ENCODE peak calls at places on chromosomes 3 and 15, in four cellular contexts. One of them, this sample, is unnamed.

GRCh38 chr15:57746752-57747151 is 40.2 kb downstream of the POLR2M start:
- DNase-seq in endothelial cell: no peak
- DNase-seq in DND-41: no peak
- DNase-seq in type B pancreatic cell: no peak
- DNase-seq in this sample: no peak

GRCh38 chr15:65207280-65207679 is 4.0 kb downstream of the CILP start:
- DNase-seq in DND-41: no peak
- DNase-seq in type B pancreatic cell: no peak
- DNase-seq in endothelial cell: no peak
- DNase-seq in this sample: no peak

GRCh38 chr3:120077726-120078125 is 16.5 kb downstream of the GSK3B start:
- DNase-seq in type B pancreatic cell: no peak
- DNase-seq in endothelial cell: no peak
- DNase-seq in DND-41: no peak
- DNase-seq in this sample: no peak

GRCh38 chr3:159604151-159604581 is 384.5 kb upstream of the IL12A start:
- DNase-seq in type B pancreatic cell: no peak
- DNase-seq in endothelial cell: no peak
- DNase-seq in DND-41: no peak
- DNase-seq in this sample: no peak

GRCh38 chr15:35603298-35603697 is 57.3 kb upstream of the DPH6 start:
- DNase-seq in DND-41: no peak
- DNase-seq in type B pancreatic cell: no peak
- DNase-seq in endothelial cell: no peak
- DNase-seq in this sample: no peak

GRCh38 chr15:28274635-28275034 is 47.3 kb downstream of the HERC2 start:
- DNase-seq in type B pancreatic cell: no peak
- DNase-seq in DND-41: no peak
- DNase-seq in endothelial cell: no peak
- DNase-seq in this sample: no peak

GRCh38 chr15:58065011-58065444 is 483 bp downstream of the ALDH1A2 start:
- DNase-seq in DND-41: no peak
- DNase-seq in endothelial cell: peak
- DNase-seq in type B pancreatic cell: peak
- DNase-seq in this sample: no peak

GRCh38 chr3:13750731-13751130 is 129.1 kb downstream of the WNT7A start:
- DNase-seq in DND-41: no peak
- DNase-seq in type B pancreatic cell: no peak
- DNase-seq in endothelial cell: no peak
- DNase-seq in this sample: no peak

GRCh38 chr3:123706871-123707270 is 122.0 kb upstream of the HACD2 start:
- DNase-seq in DND-41: no peak
- DNase-seq in endothelial cell: no peak
- DNase-seq in type B pancreatic cell: no peak
- DNase-seq in this sample: no peak

GRCh38 chr3:72137865-72138861 is 353.2 kb upstream of the PROK2 start:
- DNase-seq in type B pancreatic cell: no peak
- DNase-seq in DND-41: no peak
- DNase-seq in endothelial cell: no peak
- DNase-seq in this sample: peak

GRCh38 chr3:111324142-111324541 is 217.9 kb upstream of the CD96 start:
- DNase-seq in DND-41: no peak
- DNase-seq in type B pancreatic cell: no peak
- DNase-seq in endothelial cell: no peak
- DNase-seq in this sample: no peak

GRCh38 chr15:52481915-52482314 is 46.8 kb downstream of the MYO5A start:
- DNase-seq in type B pancreatic cell: no peak
- DNase-seq in endothelial cell: no peak
- DNase-seq in DND-41: peak
- DNase-seq in this sample: peak

GRCh38 chr15:90915216-90915807 is 12.2 kb downstream of the MAN2A2 start:
- DNase-seq in DND-41: no peak
- DNase-seq in endothelial cell: no peak
- DNase-seq in type B pancreatic cell: no peak
- DNase-seq in this sample: no peak

GRCh38 chr15:90915808-90916440 is 12.8 kb downstream of the MAN2A2 start:
- DNase-seq in endothelial cell: no peak
- DNase-seq in type B pancreatic cell: no peak
- DNase-seq in DND-41: no peak
- DNase-seq in this sample: no peak

GRCh38 chr15:90913398-90913944 is 10.4 kb downstream of the MAN2A2 start:
- DNase-seq in type B pancreatic cell: no peak
- DNase-seq in DND-41: no peak
- DNase-seq in endothelial cell: no peak
- DNase-seq in this sample: no peak

GRCh38 chr15:90912770-90913075 is 9.6 kb downstream of the MAN2A2 start:
- DNase-seq in type B pancreatic cell: no peak
- DNase-seq in DND-41: no peak
- DNase-seq in endothelial cell: no peak
- DNase-seq in this sample: no peak

DNA sequence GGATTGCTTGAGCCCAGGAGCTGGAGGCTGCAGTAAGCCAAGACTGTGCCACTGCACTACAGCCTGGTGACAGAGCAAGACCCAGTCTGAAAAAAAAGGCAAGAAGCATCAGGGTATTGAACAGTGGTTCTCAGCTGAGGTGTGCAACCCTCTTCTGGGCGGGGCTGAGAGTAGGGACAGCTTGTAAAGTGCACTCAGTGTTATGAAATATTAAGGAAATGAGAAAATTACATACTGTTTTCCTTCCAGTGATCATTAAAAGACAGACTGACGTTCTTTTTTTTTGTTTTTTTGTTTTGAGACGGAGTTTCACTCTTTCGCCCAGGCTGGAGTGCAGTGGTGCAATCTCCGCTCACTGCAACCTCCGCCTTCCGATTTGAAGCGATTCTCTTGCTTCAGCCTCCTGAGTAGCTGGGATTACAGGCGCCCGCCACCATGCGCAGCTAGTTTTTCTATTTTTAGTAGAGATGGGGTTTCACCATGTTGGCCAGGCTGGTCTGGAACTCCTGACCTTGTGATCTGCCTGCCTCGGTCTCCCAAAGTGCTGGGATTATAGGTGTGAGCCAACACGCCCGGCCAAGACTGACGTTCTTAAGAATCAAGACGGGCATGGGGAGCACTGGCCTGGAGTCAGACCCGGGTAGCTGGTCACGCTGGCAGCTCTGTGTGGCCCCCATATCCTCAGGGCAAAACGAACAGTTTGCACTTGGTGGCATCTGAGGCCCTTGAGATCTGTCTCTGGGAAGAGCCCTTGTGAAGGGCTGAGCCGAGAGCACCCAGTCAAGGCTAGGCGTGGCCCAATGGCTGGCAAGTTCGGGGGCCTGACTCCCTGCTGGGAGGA is 11.4 kb downstream of the MAN2A2 start:
- DNase-seq in endothelial cell: no peak
- DNase-seq in DND-41: no peak
- DNase-seq in type B pancreatic cell: no peak
- DNase-seq in this sample: no peak
- TF ChIP-seq CTCF in endothelial cell: no peak
- TF ChIP-seq CTCF in DND-41: no peak
- TF ChIP-seq CTCF in type B pancreatic cell: no peak
- TF ChIP-seq CTCF in this sample: no peak

GRCh38 chr3:119035014-119035346 is 334 bp upstream of the IGSF11 start:
- DNase-seq in type B pancreatic cell: no peak
- DNase-seq in DND-41: no peak
- DNase-seq in endothelial cell: no peak
- DNase-seq in this sample: no peak

GRCh38 chr3:119033393-119034255 is 1.0 kb downstream of the IGSF11 start:
- DNase-seq in DND-41: no peak
- DNase-seq in type B pancreatic cell: no peak
- DNase-seq in endothelial cell: no peak
- DNase-seq in this sample: no peak

GRCh38 chr3:119034256-119035013 is at the start of gene IGSF11:
- DNase-seq in endothelial cell: peak
- DNase-seq in type B pancreatic cell: peak
- DNase-seq in DND-41: no peak
- DNase-seq in this sample: peak
- TF ChIP-seq CTCF in endothelial cell: peak
- TF ChIP-seq CTCF in type B pancreatic cell: peak
- TF ChIP-seq CTCF in DND-41: no peak
- TF ChIP-seq CTCF in this sample: peak

GRCh38 chr3:186093271-186093900 is 15.5 kb downstream of the ETV5 start:
- DNase-seq in type B pancreatic cell: no peak
- DNase-seq in DND-41: no peak
- DNase-seq in endothelial cell: peak
- DNase-seq in this sample: peak
- TF ChIP-seq CTCF in type B pancreatic cell: no peak
- TF ChIP-seq CTCF in DND-41: no peak
- TF ChIP-seq CTCF in endothelial cell: no peak
- TF ChIP-seq CTCF in this sample: no peak

GRCh38 chr3:22923686-22924085 is 279.4 kb upstream of the UBE2E2 start:
- DNase-seq in DND-41: no peak
- DNase-seq in endothelial cell: no peak
- DNase-seq in type B pancreatic cell: no peak
- DNase-seq in this sample: no peak

GRCh38 chr3:22916933-22917332 is 286.2 kb upstream of the UBE2E2 start:
- DNase-seq in DND-41: no peak
- DNase-seq in type B pancreatic cell: no peak
- DNase-seq in endothelial cell: no peak
- DNase-seq in this sample: no peak

DNA sequence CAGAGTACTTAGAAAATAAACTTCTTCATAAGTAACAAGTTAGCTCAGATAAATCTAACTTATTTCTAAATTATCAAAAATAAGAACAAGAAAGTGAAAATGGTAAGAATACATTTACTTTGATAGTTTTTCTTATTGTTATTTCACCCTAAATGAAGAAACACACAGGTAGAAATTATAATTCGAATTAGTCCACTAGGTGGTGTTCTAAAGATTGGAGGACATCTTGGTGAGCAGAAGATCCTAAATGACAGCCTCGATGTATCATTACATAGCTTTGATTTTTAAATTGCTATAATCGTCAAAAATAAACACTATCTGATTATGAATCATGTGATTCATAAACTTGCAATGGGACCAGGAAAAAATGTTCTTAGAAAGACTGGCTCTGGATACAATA is 280.8 kb upstream of the UBE2E2 start:
- DNase-seq in DND-41: no peak
- DNase-seq in type B pancreatic cell: no peak
- DNase-seq in endothelial cell: no peak
- DNase-seq in this sample: no peak
- TF ChIP-seq CTCF in DND-41: peak
- TF ChIP-seq CTCF in type B pancreatic cell: peak
- TF ChIP-seq CTCF in endothelial cell: peak
- TF ChIP-seq CTCF in this sample: no peak

DNA sequence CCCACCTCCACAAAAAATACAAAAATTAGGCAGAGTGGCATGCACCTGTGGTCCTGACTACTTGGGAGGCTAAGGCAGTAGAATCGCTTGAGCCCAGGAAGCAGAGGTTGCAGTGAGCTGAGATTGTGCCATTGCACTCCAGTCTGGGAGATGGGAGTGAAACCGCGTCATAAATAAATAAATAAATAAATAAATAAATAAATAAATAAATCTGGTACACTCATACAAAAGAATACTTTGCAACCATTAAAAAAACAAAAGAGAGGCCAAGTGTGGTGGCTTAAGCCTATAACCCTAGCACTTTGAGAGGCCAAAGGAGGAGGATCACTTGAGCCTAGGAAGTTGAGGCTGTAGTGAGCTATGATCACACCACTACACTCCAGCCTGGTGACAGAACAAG is 28.0 kb downstream of the MESP1 start:
- DNase-seq in type B pancreatic cell: no peak
- DNase-seq in endothelial cell: no peak
- DNase-seq in DND-41: no peak
- DNase-seq in this sample: no peak
- TF ChIP-seq CTCF in type B pancreatic cell: no peak
- TF ChIP-seq CTCF in endothelial cell: no peak
- TF ChIP-seq CTCF in DND-41: no peak
- TF ChIP-seq CTCF in this sample: no peak

DNA sequence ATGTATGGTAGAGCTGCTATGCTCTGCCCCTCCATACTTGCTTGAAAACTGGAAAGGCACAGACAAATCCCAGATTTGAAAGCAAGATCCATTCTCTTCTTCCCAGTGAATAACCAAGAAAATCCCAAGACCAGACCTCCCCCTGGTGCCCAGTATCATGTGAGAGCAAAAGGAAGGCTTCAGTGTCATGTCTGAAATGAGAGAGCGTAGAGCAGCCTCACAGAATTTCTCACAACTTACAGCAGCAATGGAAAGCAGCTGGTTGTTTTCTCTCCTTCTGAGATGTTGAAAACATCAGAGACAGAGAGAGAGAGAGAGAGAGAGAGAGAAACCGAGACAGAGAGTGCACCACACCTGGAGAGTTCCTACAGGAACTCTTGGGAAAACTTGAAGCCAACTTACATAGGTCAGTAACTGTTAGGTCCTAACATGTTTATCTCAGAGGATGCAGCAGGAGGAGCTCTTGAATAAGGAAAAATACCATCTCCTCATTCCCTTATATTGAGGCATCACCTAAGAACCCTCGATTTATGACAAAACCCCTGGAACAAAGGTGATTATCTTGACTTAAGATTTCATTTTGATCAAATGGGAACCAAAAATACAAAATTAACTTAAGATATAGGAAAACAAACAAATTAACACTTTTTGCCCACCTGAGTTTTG is 273.3 kb downstream of the NSUN3 start:
- DNase-seq in DND-41: no peak
- DNase-seq in type B pancreatic cell: no peak
- DNase-seq in endothelial cell: peak
- DNase-seq in this sample: no peak
- TF ChIP-seq CTCF in DND-41: peak
- TF ChIP-seq CTCF in type B pancreatic cell: peak
- TF ChIP-seq CTCF in endothelial cell: no peak
- TF ChIP-seq CTCF in this sample: no peak

GRCh38 chr3:63142681-63143080 is 135.4 kb upstream of the SYNPR start:
- DNase-seq in DND-41: no peak
- DNase-seq in endothelial cell: no peak
- DNase-seq in type B pancreatic cell: no peak
- DNase-seq in this sample: no peak
- TF ChIP-seq CTCF in DND-41: no peak
- TF ChIP-seq CTCF in endothelial cell: no peak
- TF ChIP-seq CTCF in type B pancreatic cell: peak
- TF ChIP-seq CTCF in this sample: no peak

DNA sequence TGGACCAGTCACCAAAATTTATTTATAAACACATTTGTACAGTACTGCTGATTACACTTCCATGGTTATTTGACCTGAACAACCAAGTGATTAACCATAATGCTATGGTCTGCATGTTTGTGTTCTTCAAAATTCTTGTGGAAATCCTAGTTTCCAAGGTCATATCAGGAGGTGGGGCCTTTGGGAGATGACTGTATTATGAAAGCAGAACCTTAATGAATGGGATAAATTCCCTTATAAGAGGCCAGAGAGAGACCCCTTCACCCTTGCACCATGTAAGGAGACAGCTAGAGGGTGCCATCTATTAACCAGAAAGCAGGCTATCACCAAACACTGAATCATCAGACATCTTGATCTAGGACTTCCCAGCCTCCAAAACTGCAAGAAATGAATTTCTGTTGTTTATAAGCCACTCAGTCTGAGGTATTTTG is 1.9 kb downstream of the SCAPER start:
- DNase-seq in DND-41: peak
- DNase-seq in type B pancreatic cell: no peak
- DNase-seq in endothelial cell: no peak
- DNase-seq in this sample: peak
- TF ChIP-seq CTCF in DND-41: peak
- TF ChIP-seq CTCF in type B pancreatic cell: no peak
- TF ChIP-seq CTCF in endothelial cell: no peak
- TF ChIP-seq CTCF in this sample: peak